ENCODE peak calls at places on chromosomes 3 and 15, in ten cellular contexts. Z, I, W, H, M, F, R, E, V and K are unnamed samples.

GRCh38 chr15:40746916-40747418 is 8.1 kb downstream of the RMDN3 start:
- DNase-seq in Z (no peak), I (no peak), W (no peak), H (no peak), M (no peak), F (no peak), R (no peak), E (no peak), V (no peak), K (no peak)

GRCh38 chr15:100703032-100703578 is 100.7 kb downstream of the ASB7 start:
- DNase-seq in Z (no peak), I (no peak), W (peak; percentile 56), H (peak; percentile 82), M (no peak), F (no peak), R (no peak), E (peak; percentile 91), V (no peak), K (no peak)

GRCh38 chr3:159616234-159616825 is 372.3 kb upstream of the IL12A start:
- DNase-seq in Z (peak; percentile 31), I (no peak), W (no peak), H (peak; percentile 83), M (no peak), F (no peak), R (no peak), E (peak; percentile 54), V (peak; percentile 59), K (no peak)

GRCh38 chr15:27249723-27250160 is 278.8 kb downstream of the GABRG3 start:
- DNase-seq in Z (no peak), I (no peak), W (no peak), H (no peak), M (no peak), F (no peak), R (no peak), E (no peak), V (no peak), K (no peak)

GRCh38 chr3:10950476-10951294 is 41.9 kb upstream of the SLC6A1 start:
- DNase-seq in Z (no peak), I (no peak), W (peak; percentile 7), H (peak; percentile 81), M (no peak), F (no peak), R (peak; percentile 49), E (peak; percentile 58), V (peak; percentile 40), K (no peak)

GRCh38 chr3:16692486-16693378 is 87.5 kb upstream of the DAZL start:
- DNase-seq in Z (no peak), I (no peak), W (no peak), H (no peak), M (no peak), F (no peak), R (no peak), E (peak; percentile 20), V (no peak), K (no peak)

GRCh38 chr3:150232992-150233451 is 175.1 kb upstream of the TSC22D2 start:
- DNase-seq in Z (peak; percentile 83), I (no peak), W (no peak), H (no peak), M (no peak), F (no peak), R (no peak), E (peak; percentile 79), V (no peak), K (no peak)

GRCh38 chr3:156605686-156606605 is 51.0 kb upstream of the SSR3 start:
- DNase-seq in Z (peak; percentile 44), I (peak; percentile 57), W (no peak), H (peak; percentile 86), M (peak; percentile 40), F (peak; percentile 61), R (peak; percentile 38), E (peak; percentile 88), V (peak; percentile 38), K (no peak)

GRCh38 chr15:91952216-91952615 is 98.7 kb downstream of the SLCO3A1 start:
- DNase-seq in Z (no peak), I (no peak), W (no peak), H (no peak), M (no peak), F (no peak), R (no peak), E (no peak), V (no peak), K (no peak)

GRCh38 chr15:91949361-91949760 is 95.9 kb downstream of the SLCO3A1 start:
- DNase-seq in Z (no peak), I (no peak), W (no peak), H (no peak), M (no peak), F (no peak), R (no peak), E (no peak), V (no peak), K (no peak)

GRCh38 chr15:91953432-91953831 is 99.9 kb downstream of the SLCO3A1 start:
- DNase-seq in Z (no peak), I (no peak), W (no peak), H (no peak), M (no peak), F (no peak), R (no peak), E (no peak), V (no peak), K (no peak)

GRCh38 chr15:91950054-91950453 is 96.5 kb downstream of the SLCO3A1 start:
- DNase-seq in Z (no peak), I (no peak), W (no peak), H (peak; percentile 66), M (no peak), F (no peak), R (no peak), E (no peak), V (no peak), K (no peak)

DNA sequence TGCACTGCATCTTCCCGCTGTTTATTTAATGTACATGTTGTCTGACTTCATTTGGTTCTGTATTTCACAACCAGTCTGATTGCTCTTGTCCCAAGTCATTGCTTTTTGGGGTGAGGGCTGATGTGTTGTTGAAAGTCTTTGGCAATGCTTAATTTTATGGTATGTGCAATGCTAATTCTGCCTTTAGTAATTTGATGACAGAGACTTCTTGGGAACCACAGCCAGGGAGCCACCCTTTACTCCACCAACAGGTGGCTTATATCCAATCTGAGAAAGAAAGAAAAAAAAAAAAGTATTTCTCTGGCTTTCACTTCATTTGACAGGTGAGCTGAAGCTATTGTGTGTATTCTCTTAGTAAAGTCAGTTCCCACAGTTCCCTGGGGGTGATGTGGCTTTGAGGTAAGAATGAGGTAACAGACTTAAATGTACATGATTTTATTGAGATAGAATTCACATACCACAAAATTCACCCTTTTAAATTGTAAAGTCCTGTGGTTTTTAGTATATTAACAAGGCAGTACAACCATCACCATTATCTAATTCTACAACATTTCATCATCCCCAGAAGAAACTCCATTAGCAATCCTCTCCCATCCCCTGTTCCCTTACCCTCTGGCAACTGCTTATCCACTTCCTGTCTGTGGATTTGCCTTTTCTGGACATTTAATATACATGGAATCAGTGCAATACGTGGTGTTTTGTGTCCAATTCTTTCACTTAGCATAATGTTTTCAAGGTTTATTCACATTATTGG is 97.3 kb downstream of the SLCO3A1 start:
- DNase-seq in Z (no peak), I (no peak), W (no peak), H (no peak), M (no peak), F (no peak), R (no peak), E (no peak), V (no peak), K (no peak)
- TF ChIP-seq CTCF in Z (no peak), I (no peak), W (peak; percentile 5), H (peak; percentile 63), M (no peak), F (no peak), R (no peak), E (no peak), V (no peak), K (no peak)

GRCh38 chr3:12370758-12371157 is 81.9 kb downstream of the PPARG start:
- DNase-seq in Z (no peak), I (no peak), W (no peak), H (no peak), M (no peak), F (no peak), R (no peak), E (peak; percentile 31), V (no peak), K (no peak)
- TF ChIP-seq CTCF in Z (peak; percentile 56), I (no peak), W (no peak), H (peak; percentile 67), M (no peak), F (no peak), R (no peak), E (no peak), V (no peak), K (no peak)

GRCh38 chr3:165669967-165670366 is 167.3 kb downstream of the BCHE start:
- DNase-seq in Z (no peak), I (no peak), W (no peak), H (no peak), M (no peak), F (no peak), R (no peak), E (peak; percentile 72), V (no peak), K (no peak)
- TF ChIP-seq CTCF in Z (no peak), I (no peak), W (no peak), H (no peak), M (no peak), F (no peak), R (no peak), E (no peak), V (no peak), K (no peak)

GRCh38 chr3:129624347-129625070 is 18.0 kb upstream of the PLXND1 start:
- DNase-seq in Z (peak; percentile 48), I (no peak), W (no peak), H (peak; percentile 47), M (no peak), F (no peak), R (no peak), E (no peak), V (no peak), K (no peak)

GRCh38 chr3:129626744-129627349 is 20.4 kb upstream of the PLXND1 start:
- DNase-seq in Z (peak; percentile 97), I (peak; percentile 92), W (no peak), H (peak; percentile 96), M (peak; percentile 96), F (peak; percentile 85), R (peak; percentile 74), E (no peak), V (peak; percentile 87), K (peak; percentile 69)

GRCh38 chr3:129623447-129624118 is 17.1 kb upstream of the PLXND1 start:
- DNase-seq in Z (peak; percentile 79), I (no peak), W (no peak), H (peak; percentile 64), M (peak; percentile 72), F (peak; percentile 56), R (no peak), E (peak; percentile 43), V (no peak), K (no peak)

GRCh38 chr3:129627350-129628168 is 21.1 kb upstream of the PLXND1 start:
- DNase-seq in Z (peak; percentile 66), I (peak; percentile 83), W (no peak), H (peak; percentile 94), M (peak; percentile 65), F (peak; percentile 70), R (no peak), E (peak; percentile 81), V (peak; percentile 80), K (peak; percentile 48)

DNA sequence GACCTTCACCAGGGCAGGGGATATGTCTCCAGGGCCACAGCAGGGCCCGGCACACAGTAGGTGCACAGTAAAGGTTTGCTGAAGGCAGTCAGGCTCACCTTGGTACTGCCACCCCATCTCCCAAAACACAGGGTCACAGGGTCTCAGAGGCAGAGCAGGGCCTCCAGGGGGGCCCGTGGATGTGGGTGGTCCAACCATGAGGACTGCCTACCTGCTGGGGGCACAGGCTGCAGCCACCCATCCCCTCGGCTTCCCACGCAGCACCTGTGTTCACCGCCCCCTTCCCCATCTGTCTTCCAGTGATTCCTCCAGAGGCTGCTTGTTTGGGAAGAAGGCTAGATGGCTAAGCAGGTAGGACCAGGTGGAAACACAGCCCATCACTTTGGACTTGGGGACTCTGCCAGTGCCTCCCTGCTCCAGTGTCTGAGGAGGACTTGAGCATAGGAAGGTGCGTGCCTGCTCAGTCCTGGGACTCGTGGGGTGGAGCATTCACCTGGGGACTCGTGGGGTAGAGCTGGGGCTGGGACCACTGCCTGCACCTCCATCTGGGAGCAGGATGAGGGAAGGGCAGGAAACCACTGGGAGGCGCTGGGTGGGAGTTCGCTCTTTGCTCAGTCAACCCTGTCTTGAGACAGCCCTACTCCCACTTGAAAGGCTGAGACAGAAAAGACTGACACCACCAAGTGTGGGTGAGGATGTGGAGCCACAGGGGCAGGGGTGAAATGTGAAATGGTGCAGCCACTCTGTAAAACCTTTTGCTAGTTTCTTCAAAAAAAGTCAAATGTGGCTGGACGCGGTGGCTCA is 18.8 kb upstream of the PLXND1 start:
- DNase-seq in Z (peak; percentile 23), I (no peak), W (no peak), H (peak; percentile 84), M (no peak), F (no peak), R (no peak), E (no peak), V (peak; percentile 60), K (no peak)
- TF ChIP-seq CTCF in Z (no peak), I (no peak), W (no peak), H (peak; percentile 58), M (no peak), F (no peak), R (no peak), E (no peak), V (no peak), K (no peak)